ENCODE peak calls at places on chromosomes 1 and 21, in four cellular contexts. One of them, this sample, is unnamed.

GRCh38 chr1:22500476-22500875 is 48.8 kb downstream of the ZBTB40 start:
- DNase-seq in K562: no peak
- DNase-seq in HCT116: peak; percentile 2
- DNase-seq in HepG2: no peak
- DNase-seq in this sample: no peak

GRCh38 chr1:67005068-67005467 is 48.9 kb downstream of the SLC35D1 start:
- DNase-seq in K562: no peak
- DNase-seq in HCT116: no peak
- DNase-seq in HepG2: no peak
- DNase-seq in this sample: no peak

GRCh38 chr21:31580866-31581276 is 78.6 kb upstream of the SOD1 start:
- DNase-seq in K562: peak; percentile 71
- DNase-seq in HCT116: peak; percentile 57
- DNase-seq in HepG2: peak; percentile 46
- DNase-seq in this sample: peak; percentile 50

GRCh38 chr1:117627562-117628165 is 21.8 kb downstream of the TENT5C start:
- DNase-seq in K562: no peak
- DNase-seq in HCT116: no peak
- DNase-seq in HepG2: no peak
- DNase-seq in this sample: no peak

GRCh38 chr1:153220606-153221303 is 3.4 kb downstream of the PRR9 start:
- DNase-seq in K562: no peak
- DNase-seq in HCT116: no peak
- DNase-seq in HepG2: peak; percentile 8
- DNase-seq in this sample: no peak

GRCh38 chr1:232209357-232209756 is 420.6 kb downstream of the SIPA1L2 start:
- DNase-seq in K562: no peak
- DNase-seq in HCT116: no peak
- DNase-seq in HepG2: no peak
- DNase-seq in this sample: no peak

GRCh38 chr1:25559996-25560395 is 16.6 kb downstream of the LDLRAP1 start:
- DNase-seq in K562: no peak
- DNase-seq in HCT116: no peak
- DNase-seq in HepG2: no peak
- DNase-seq in this sample: no peak

GRCh38 chr1:66300986-66301451 is 232.9 kb upstream of the SGIP1 start:
- DNase-seq in K562: no peak
- DNase-seq in HCT116: no peak
- DNase-seq in HepG2: no peak
- DNase-seq in this sample: no peak

GRCh38 chr1:149888999-149889289 is 10.4 kb upstream of the BOLA1 start:
- DNase-seq in K562: no peak
- DNase-seq in HCT116: no peak
- DNase-seq in HepG2: no peak
- DNase-seq in this sample: no peak

GRCh38 chr1:229645296-229646050 is 19.4 kb downstream of the URB2 start:
- DNase-seq in K562: no peak
- DNase-seq in HCT116: no peak
- DNase-seq in HepG2: no peak
- DNase-seq in this sample: no peak

GRCh38 chr1:26276432-26276838 is 3.5 kb upstream of the SH3BGRL3 start:
- DNase-seq in K562: no peak
- DNase-seq in HCT116: no peak
- DNase-seq in HepG2: peak; percentile 11
- DNase-seq in this sample: no peak

GRCh38 chr1:205545001-205545919 is 40.8 kb downstream of the CDK18 start:
- DNase-seq in K562: no peak
- DNase-seq in HCT116: no peak
- DNase-seq in HepG2: no peak
- DNase-seq in this sample: no peak
- TF ChIP-seq TCF7L2 in K562: no peak
- TF ChIP-seq TCF7L2 in HCT116: no peak
- TF ChIP-seq TCF7L2 in HepG2: no peak
- TF ChIP-seq TCF7L2 in this sample: no peak

DNA sequence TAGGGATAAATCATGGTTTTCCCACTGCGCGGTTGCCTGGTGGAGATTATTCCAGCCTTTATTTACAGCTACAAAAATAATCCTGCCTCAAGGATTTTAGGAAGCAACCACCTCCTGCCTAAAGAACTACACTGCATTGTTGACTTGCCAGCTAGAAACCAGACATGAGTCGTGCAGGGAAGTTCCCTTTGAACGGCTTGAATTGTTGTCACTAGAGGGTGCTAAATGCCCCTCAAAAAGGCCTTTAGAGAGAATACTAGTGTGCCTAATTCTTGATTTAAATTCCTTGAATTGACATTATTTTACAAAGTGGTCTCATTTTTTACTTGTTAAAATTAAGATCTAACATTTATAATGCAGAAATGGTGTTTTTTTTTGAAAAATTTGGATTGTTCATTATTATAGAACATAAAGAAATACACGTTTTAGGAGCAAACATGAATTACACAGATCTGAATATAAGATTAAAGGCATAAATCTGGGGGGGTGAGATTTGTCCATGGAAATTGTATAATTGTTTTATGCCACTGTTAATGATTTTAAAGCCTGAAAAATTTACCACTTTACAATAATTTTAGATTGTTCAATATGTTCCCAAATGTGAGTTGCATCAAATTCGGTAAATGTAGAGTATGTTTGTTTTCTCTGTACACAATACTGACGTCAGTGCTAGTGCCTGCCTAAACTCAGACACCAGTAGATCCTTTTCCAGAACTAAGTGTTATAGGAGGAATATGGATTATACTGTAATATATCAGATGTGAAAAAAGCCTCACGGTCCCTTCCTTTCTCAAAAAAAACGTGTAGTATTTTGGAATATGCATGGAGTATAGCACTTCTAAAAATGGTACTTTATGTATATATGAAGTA is 7.6 kb upstream of the ERG start:
- DNase-seq in K562: no peak
- DNase-seq in HCT116: peak; percentile 42
- DNase-seq in HepG2: peak; percentile 62
- DNase-seq in this sample: peak; percentile 18
- TF ChIP-seq SIN3A in K562: no peak
- TF ChIP-seq SIN3A in HCT116: no peak
- TF ChIP-seq SIN3A in HepG2: no peak
- TF ChIP-seq SIN3A in this sample: no peak

GRCh38 chr1:42957880-42958487 is 684 bp downstream of the SLC2A1 start:
- DNase-seq in K562: peak; percentile 95
- DNase-seq in HCT116: no peak
- DNase-seq in HepG2: no peak
- DNase-seq in this sample: no peak
- TF ChIP-seq REST in K562: peak; percentile 25
- TF ChIP-seq REST in HCT116: no peak
- TF ChIP-seq REST in HepG2: no peak
- TF ChIP-seq REST in this sample: no peak

GRCh38 chr1:203299180-203299579 is 6.1 kb upstream of the BTG2 start:
- DNase-seq in K562: no peak
- DNase-seq in HCT116: no peak
- DNase-seq in HepG2: no peak
- DNase-seq in this sample: no peak
- TF ChIP-seq TCF7L2 in K562: no peak
- TF ChIP-seq TCF7L2 in HCT116: no peak
- TF ChIP-seq TCF7L2 in HepG2: no peak
- TF ChIP-seq TCF7L2 in this sample: no peak

GRCh38 chr1:170668301-170668789 is 4.4 kb downstream of the PRRX1 start:
- DNase-seq in K562: no peak
- DNase-seq in HCT116: no peak
- DNase-seq in HepG2: no peak
- DNase-seq in this sample: no peak
- TF ChIP-seq SIN3A in K562: no peak
- TF ChIP-seq SIN3A in HCT116: no peak
- TF ChIP-seq SIN3A in HepG2: no peak
- TF ChIP-seq SIN3A in this sample: no peak